ENCODE peak calls at places on chromosomes 7 and 10, in six cellular contexts. One of them, this sample, is unnamed.

GRCh38 chr7:17027143-17027802 is 145.5 kb upstream of the AGR3 start:
- DNase-seq in NCI-H1092 treated with DMSO at 0.1 percent for 48 hours: no peak
- DNase-seq in uterus: no peak
- DNase-seq in DMS 273 treated with DMSO at 0.1 percent for 48 hours: no peak
- DNase-seq in foreskin fibroblast: peak
- DNase-seq in heart right ventricle: no peak
- DNase-seq in this sample: no peak

GRCh38 chr10:59007307-59008025 is 169.0 kb upstream of the PHYHIPL start:
- DNase-seq in heart right ventricle: no peak
- DNase-seq in uterus: no peak
- DNase-seq in NCI-H1092 treated with DMSO at 0.1 percent for 48 hours: no peak
- DNase-seq in DMS 273 treated with DMSO at 0.1 percent for 48 hours: no peak
- DNase-seq in foreskin fibroblast: no peak
- DNase-seq in this sample: no peak

GRCh38 chr10:68742397-68742796 is 21.4 kb downstream of the CCAR1 start:
- DNase-seq in NCI-H1092 treated with DMSO at 0.1 percent for 48 hours: no peak
- DNase-seq in heart right ventricle: no peak
- DNase-seq in foreskin fibroblast: peak
- DNase-seq in uterus: no peak
- DNase-seq in DMS 273 treated with DMSO at 0.1 percent for 48 hours: no peak
- DNase-seq in this sample: no peak

GRCh38 chr10:46235705-46236536 is 50.9 kb upstream of the ANTXRL start:
- DNase-seq in uterus: peak
- DNase-seq in DMS 273 treated with DMSO at 0.1 percent for 48 hours: no peak
- DNase-seq in heart right ventricle: no peak
- DNase-seq in NCI-H1092 treated with DMSO at 0.1 percent for 48 hours: no peak
- DNase-seq in foreskin fibroblast: no peak
- DNase-seq in this sample: no peak

GRCh38 chr10:29374162-29374561 is 85.3 kb downstream of the LYZL1 start:
- DNase-seq in heart right ventricle: no peak
- DNase-seq in NCI-H1092 treated with DMSO at 0.1 percent for 48 hours: no peak
- DNase-seq in uterus: no peak
- DNase-seq in DMS 273 treated with DMSO at 0.1 percent for 48 hours: no peak
- DNase-seq in foreskin fibroblast: no peak
- DNase-seq in this sample: no peak

GRCh38 chr7:155972247-155972646 is 160.0 kb upstream of the SHH start:
- DNase-seq in heart right ventricle: no peak
- DNase-seq in uterus: no peak
- DNase-seq in NCI-H1092 treated with DMSO at 0.1 percent for 48 hours: no peak
- DNase-seq in foreskin fibroblast: no peak
- DNase-seq in DMS 273 treated with DMSO at 0.1 percent for 48 hours: no peak
- DNase-seq in this sample: no peak

GRCh38 chr10:29343607-29344038 is 54.8 kb downstream of the LYZL1 start:
- DNase-seq in uterus: no peak
- DNase-seq in foreskin fibroblast: no peak
- DNase-seq in DMS 273 treated with DMSO at 0.1 percent for 48 hours: no peak
- DNase-seq in NCI-H1092 treated with DMSO at 0.1 percent for 48 hours: no peak
- DNase-seq in heart right ventricle: no peak
- DNase-seq in this sample: no peak

GRCh38 chr10:60778214-60778977 is at the start of gene CDK1:
- DNase-seq in uterus: peak
- DNase-seq in foreskin fibroblast: peak
- DNase-seq in DMS 273 treated with DMSO at 0.1 percent for 48 hours: peak
- DNase-seq in NCI-H1092 treated with DMSO at 0.1 percent for 48 hours: peak
- DNase-seq in heart right ventricle: peak
- DNase-seq in this sample: peak